ENCODE peak calls at places on chromosomes 6 and 20, in ten cellular contexts. S is heart left ventricle, J is A549, H is stomach, N is adrenal gland, C is GM12891, G is right lobe of liver, M is Peyer's patch, U is lower leg skin, X is transverse colon. F is an unnamed sample.

GRCh38 chr6:487956-488355 is 96.4 kb downstream of the IRF4 start:
- DNase-seq in X (peak; percentile 21), U (no peak), S (no peak), C (no peak), H (no peak), M (peak; percentile 88), N (no peak), J (no peak), G (no peak), F (no peak)

GRCh38 chr6:21312118-21312517 is 281.4 kb upstream of the SOX4 start:
- DNase-seq in U (no peak), G (no peak), J (no peak), C (no peak), H (no peak), N (no peak), S (no peak), X (no peak), M (no peak), F (no peak)

GRCh38 chr20:48846516-48847492 is 19.0 kb upstream of the PREX1 start:
- DNase-seq in S (no peak), X (peak; percentile 27), C (peak; percentile 57), H (no peak), J (no peak), N (no peak), G (no peak), U (no peak), M (peak; percentile 74), F (no peak)

GRCh38 chr6:138571174-138571573 is 71.9 kb upstream of the NHSL1 start:
- DNase-seq in M (no peak), N (no peak), X (no peak), S (no peak), G (no peak), J (no peak), U (no peak), H (no peak), C (no peak), F (no peak)

GRCh38 chr6:91273729-91274128 is 686.9 kb upstream of the MAP3K7 start:
- DNase-seq in N (peak; percentile 64), M (no peak), S (peak; percentile 71), J (no peak), G (no peak), X (no peak), U (no peak), C (no peak), H (no peak), F (no peak)

GRCh38 chr6:25263602-25264001 is 15.6 kb upstream of the CARMIL1 start:
- DNase-seq in N (no peak), M (no peak), X (no peak), S (no peak), C (no peak), H (no peak), G (no peak), J (no peak), U (no peak), F (no peak)

GRCh38 chr20:51385941-51386530 is 156.5 kb downstream of the NFATC2 start:
- DNase-seq in S (no peak), X (peak; percentile 28), N (peak; percentile 67), M (peak; percentile 51), H (no peak), G (no peak), U (no peak), J (peak; percentile 69), C (no peak), F (no peak)

GRCh38 chr20:40464731-40465208 is 224.3 kb downstream of the MAFB start:
- DNase-seq in H (no peak), M (no peak), S (no peak), C (no peak), N (no peak), G (no peak), J (no peak), X (no peak), U (no peak), F (no peak)

GRCh38 chr6:1077822-1078221 is 234.1 kb upstream of the FOXQ1 start:
- DNase-seq in N (no peak), U (no peak), C (no peak), S (no peak), J (no peak), X (no peak), M (no peak), G (no peak), H (no peak), F (no peak)

GRCh38 chr20:58715709-58716475 is 23.3 kb downstream of the NPEPL1 start:
- DNase-seq in C (peak; percentile 5), X (no peak), H (peak; percentile 24), S (no peak), M (peak; percentile 10), U (peak; percentile 12), N (peak; percentile 49), J (no peak), G (no peak), F (peak; percentile 5)

GRCh38 chr6:1498491-1499113 is 109.2 kb downstream of the FOXF2 start:
- DNase-seq in G (no peak), U (no peak), S (no peak), C (no peak), M (no peak), J (no peak), X (no peak), H (no peak), N (no peak), F (no peak)

GRCh38 chr6:24788031-24788665 is 10.6 kb downstream of the ARMH2 start:
- DNase-seq in M (no peak), C (no peak), J (no peak), S (no peak), G (no peak), H (no peak), X (no peak), U (no peak), N (no peak), F (no peak)

GRCh38 chr20:57411406-57412283 is 20.4 kb downstream of the RBM38 start:
- DNase-seq in X (no peak), M (no peak), H (no peak), S (peak; percentile 27), U (no peak), J (no peak), C (no peak), N (no peak), G (no peak), F (no peak)
- TF ChIP-seq POLR2A in X (no peak), M (no peak), H (no peak), S (no peak), U (no peak), J (no peak), C (no peak), N (no peak), G (no peak), F (no peak)

GRCh38 chr20:37401930-37402675 is 56.2 kb downstream of the SRC start:
- DNase-seq in X (no peak), J (no peak), S (no peak), C (no peak), G (no peak), U (no peak), H (no peak), N (no peak), M (no peak), F (no peak)
- TF ChIP-seq POLR2A in X (no peak), J (no peak), S (no peak), C (no peak), G (no peak), U (no peak), H (no peak), N (no peak), M (no peak), F (no peak)

DNA sequence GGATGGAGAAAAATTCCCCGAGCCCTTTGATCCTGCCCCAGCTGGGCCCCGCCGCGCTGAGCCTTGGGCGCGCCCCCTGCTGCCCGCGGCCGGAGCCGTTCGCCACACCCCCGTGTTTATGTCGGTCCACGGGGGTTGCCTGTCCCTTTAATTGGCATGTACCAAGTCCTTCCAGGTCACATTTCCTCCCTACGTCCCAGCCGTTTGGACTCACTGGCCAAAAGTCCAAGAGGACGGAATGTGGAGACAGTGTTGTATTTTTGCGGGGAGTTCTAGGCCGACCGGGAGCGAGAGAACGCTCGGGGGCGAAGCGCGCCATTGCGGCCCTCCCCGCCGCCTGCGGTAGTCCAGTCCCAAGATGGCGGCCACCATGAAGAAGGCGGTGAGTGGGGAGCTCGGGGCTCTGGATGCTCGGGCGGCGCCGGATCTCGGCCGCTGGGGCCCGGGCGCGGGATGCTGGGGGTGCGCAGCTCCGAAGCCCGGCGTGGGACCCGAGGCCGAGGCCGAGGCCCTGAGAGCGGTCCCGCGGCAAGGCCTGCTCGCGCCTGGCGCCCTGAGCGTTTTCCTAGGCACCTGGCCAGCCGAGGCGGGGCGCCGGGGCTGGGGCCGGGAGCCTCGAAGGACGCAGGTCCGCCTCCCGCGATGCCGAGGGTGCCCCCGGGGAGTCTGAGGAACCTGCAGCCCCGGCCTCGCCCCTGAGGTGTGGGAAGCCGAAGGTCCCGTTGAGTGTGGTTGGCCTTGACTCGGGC is at the start of gene PFDN4:
- DNase-seq in M (peak; percentile 73), J (peak; percentile 93), S (peak; percentile 85), X (peak; percentile 88), G (peak; percentile 82), U (peak; percentile 73), N (peak; percentile 88), H (peak; percentile 84), C (peak; percentile 82), F (peak; percentile 71)
- TF ChIP-seq POLR2A in M (no peak), J (peak; percentile 42), S (no peak), X (no peak), G (peak; percentile 48), U (no peak), N (peak; percentile 10), H (no peak), C (peak; percentile 27), F (peak; percentile 41)

GRCh38 chr20:1827974-1828785 is 67.0 kb upstream of the SIRPA start:
- DNase-seq in J (peak; percentile 47), U (peak; percentile 42), N (peak; percentile 91), X (peak; percentile 65), G (peak; percentile 81), C (no peak), S (peak; percentile 84), H (peak; percentile 35), M (no peak), F (no peak)
- TF ChIP-seq POLR2A in J (no peak), U (no peak), N (peak; percentile 53), X (no peak), G (no peak), C (no peak), S (no peak), H (no peak), M (no peak), F (no peak)

F was measured in ovary.